ENCODE peak calls at places on chromosome 16, in six cellular contexts. J is astrocyte of the spinal cord, T is dorsolateral prefrontal cortex, R is colonic mucosa, X is MM.1S, H is tibial artery. Q is an unnamed sample.

GRCh38 chr16:20348365-20349185 is 3.9 kb downstream of the UMOD start:
- DNase-seq in J (no peak), T (no peak), R (peak), X (no peak), H (no peak), Q (no peak)

GRCh38 chr16:1845985-1846384 is 19.0 kb downstream of the FAHD1 start:
- DNase-seq in J (no peak), T (no peak), R (no peak), X (no peak), H (no peak), Q (no peak)

GRCh38 chr16:77843412-77843811 is 55.0 kb downstream of the VAT1L start:
- DNase-seq in J (no peak), T (no peak), R (no peak), X (no peak), H (no peak), Q (no peak)

GRCh38 chr16:2122429-2122828 is 13.3 kb downstream of the PKD1 start:
- DNase-seq in J (no peak), T (no peak), R (no peak), X (no peak), H (no peak), Q (no peak)

GRCh38 chr16:85822145-85822544 is 22.6 kb downstream of the COX4I1 start:
- DNase-seq in J (no peak), T (peak), R (no peak), X (no peak), H (no peak), Q (no peak)

GRCh38 chr16:21638573-21638975 is 13.8 kb downstream of the IGSF6 start:
- DNase-seq in J (peak), T (no peak), R (no peak), X (no peak), H (no peak), Q (no peak)

GRCh38 chr16:87822571-87822970 is 46.7 kb downstream of the SLC7A5 start:
- DNase-seq in J (no peak), T (no peak), R (no peak), X (no peak), H (no peak), Q (no peak)

GRCh38 chr16:71467810-71468209 is 5.8 kb upstream of the ZNF23 start:
- DNase-seq in J (peak), T (no peak), R (no peak), X (peak), H (no peak), Q (peak)

GRCh38 chr16:74605746-74606520 is 981 bp downstream of the GLG1 start:
- DNase-seq in J (no peak), T (no peak), R (no peak), X (no peak), H (peak), Q (no peak)

GRCh38 chr16:65070831-65071230 is 51.0 kb downstream of the CDH11 start:
- DNase-seq in J (peak), T (peak), R (peak), X (no peak), H (peak), Q (no peak)

GRCh38 chr16:15041260-15042011 is 14.4 kb downstream of the NTAN1 start:
- DNase-seq in J (peak), T (peak), R (peak), X (no peak), H (peak), Q (no peak)

GRCh38 chr16:67943619-67944503 is at the start of gene LCAT:
- DNase-seq in J (peak), T (peak), R (no peak), X (no peak), H (peak), Q (no peak)

GRCh38 chr16:20939599-20939998 is 39.0 kb downstream of the LYRM1 start:
- DNase-seq in J (no peak), T (no peak), R (no peak), X (no peak), H (no peak), Q (no peak)

GRCh38 chr16:12917653-12918052 is 16.3 kb downstream of the SHISA9 start:
- DNase-seq in J (peak), T (no peak), R (no peak), X (no peak), H (no peak), Q (no peak)

GRCh38 chr16:23424292-23424958 is 28.6 kb downstream of the COG7 start:
- DNase-seq in J (no peak), T (peak), R (peak), X (no peak), H (no peak), Q (no peak)

GRCh38 chr16:590165-590874 is 454 bp downstream of the RAB40C start:
- DNase-seq in J (peak), T (no peak), R (no peak), X (no peak), H (no peak), Q (no peak)

GRCh38 chr16:83785455-83785854 is 22.3 kb upstream of the HSBP1 start:
- DNase-seq in J (no peak), T (no peak), R (no peak), X (no peak), H (no peak), Q (no peak)

GRCh38 chr16:80174416-80174815 is 366.4 kb upstream of the DYNLRB2 start:
- DNase-seq in J (peak), T (no peak), R (no peak), X (no peak), H (no peak), Q (no peak)

GRCh38 chr16:46746821-46747776 is 1.0 kb downstream of the MYLK3 start:
- DNase-seq in J (no peak), T (no peak), R (no peak), X (no peak), H (peak), Q (no peak)

GRCh38 chr16:12425134-12425941 is 378.3 kb downstream of the CPPED1 start:
- DNase-seq in J (no peak), T (no peak), R (no peak), X (no peak), H (no peak), Q (no peak)

GRCh38 chr16:52863000-52863399 is 189.7 kb downstream of the CHD9NB start:
- DNase-seq in J (no peak), T (no peak), R (no peak), X (no peak), H (no peak), Q (no peak)

GRCh38 chr16:61834082-61834481 is 202.2 kb downstream of the CDH8 start:
- DNase-seq in J (no peak), T (no peak), R (no peak), X (no peak), H (no peak), Q (no peak)

GRCh38 chr16:56041556-56042140 is 149.6 kb upstream of the GNAO1 start:
- DNase-seq in J (no peak), T (no peak), R (no peak), X (no peak), H (no peak), Q (peak)

GRCh38 chr16:53913082-53913870 is 209.3 kb downstream of the FTO start:
- DNase-seq in J (peak), T (no peak), R (no peak), X (no peak), H (no peak), Q (no peak)

GRCh38 chr16:47715442-47716054 is 254.4 kb downstream of the PHKB start:
- DNase-seq in J (no peak), T (no peak), R (no peak), X (no peak), H (no peak), Q (no peak)

GRCh38 chr16:29876578-29877249 is 13.7 kb upstream of the CDIPT start:
- DNase-seq in J (no peak), T (no peak), R (no peak), X (no peak), H (no peak), Q (no peak)

GRCh38 chr16:11073407-11073806 is 129.0 kb downstream of the CLEC16A start:
- DNase-seq in J (no peak), T (no peak), R (no peak), X (no peak), H (no peak), Q (no peak)

GRCh38 chr16:81863630-81864352 is 84.7 kb downstream of the PLCG2 start:
- DNase-seq in J (no peak), T (no peak), R (no peak), X (peak), H (no peak), Q (peak)

GRCh38 chr16:11130978-11131665 is 124.9 kb downstream of the SOCS1 start:
- DNase-seq in J (no peak), T (no peak), R (no peak), X (no peak), H (peak), Q (no peak)

GRCh38 chr16:71746442-71747046 is 22.0 kb upstream of the PHLPP2 start:
- DNase-seq in J (peak), T (no peak), R (peak), X (peak), H (no peak), Q (peak)

GRCh38 chr16:27315333-27316037 is 1.7 kb downstream of the IL4R start:
- DNase-seq in J (peak), T (peak), R (peak), X (no peak), H (peak), Q (peak)

GRCh38 chr16:27313422-27314160 is at the start of gene IL4R:
- DNase-seq in J (peak), T (no peak), R (peak), X (peak), H (peak), Q (peak)

GRCh38 chr16:27314161-27314723 is 468 bp downstream of the IL4R start:
- DNase-seq in J (peak), T (peak), R (peak), X (no peak), H (peak), Q (peak)

GRCh38 chr16:27316038-27316680 is 2.4 kb downstream of the IL4R start:
- DNase-seq in J (no peak), T (peak), R (no peak), X (no peak), H (no peak), Q (no peak)

DNA sequence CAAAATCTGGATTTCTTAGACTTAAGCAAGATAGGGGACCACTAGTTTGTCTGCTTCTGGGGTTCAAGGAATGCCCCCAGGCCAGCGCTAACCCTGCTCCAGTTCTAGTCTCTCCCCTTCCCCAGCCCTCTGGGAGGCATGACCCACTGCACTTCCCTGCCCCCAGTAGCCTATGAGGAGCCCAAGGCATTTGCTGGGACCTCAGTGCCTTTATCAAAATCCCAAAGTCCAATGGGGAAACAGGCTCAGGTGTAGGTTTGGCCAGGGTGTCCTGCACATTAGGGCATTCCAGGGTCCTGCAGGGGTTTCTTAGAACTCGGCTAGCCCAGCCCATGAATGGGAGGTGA is 1.2 kb downstream of the IL4R start:
- DNase-seq in J (no peak), T (peak), R (no peak), X (no peak), H (peak), Q (no peak)
- H3K4me3 ChIP-seq in J (peak), T (peak), R (peak), X (no peak), H (peak), Q (peak)

DNA sequence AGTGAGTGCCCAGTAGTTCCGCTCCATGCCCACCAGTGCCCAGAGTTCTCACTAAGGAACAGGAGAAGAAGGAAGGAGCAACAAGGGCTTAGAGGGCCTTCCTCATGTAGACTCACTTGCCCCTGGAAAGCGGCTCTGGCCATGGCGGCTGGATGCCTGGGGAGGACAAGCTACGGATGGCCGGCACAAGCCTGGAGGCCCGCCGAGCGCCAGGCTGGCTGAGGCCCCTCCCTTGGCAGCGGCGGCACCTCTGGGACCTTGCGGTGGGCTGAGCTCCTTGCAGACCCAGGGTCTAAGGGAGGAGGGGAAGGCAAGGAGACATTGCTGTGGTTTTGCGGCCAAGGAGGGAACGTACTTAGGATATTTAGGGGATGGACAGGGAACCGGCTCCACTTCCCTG is 160.1 kb downstream of the SALL1 start:
- DNase-seq in J (no peak), T (no peak), R (no peak), X (no peak), H (no peak), Q (no peak)
- TF ChIP-seq CTCF in J (no peak), T (no peak), R (no peak), X (no peak), H (no peak), Q (no peak)

GRCh38 chr16:57484515-57485005 is 1.7 kb downstream of the DOK4 start:
- DNase-seq in J (no peak), T (peak), R (no peak), X (no peak), H (peak), Q (no peak)

GRCh38 chr16:57485091-57485915 is 990 bp downstream of the DOK4 start:
- DNase-seq in J (no peak), T (peak), R (peak), X (no peak), H (peak), Q (no peak)

GRCh38 chr16:57489229-57489628 is 2.9 kb upstream of the DOK4 start:
- DNase-seq in J (no peak), T (no peak), R (no peak), X (no peak), H (no peak), Q (no peak)

GRCh38 chr16:57485916-57486857 is at the start of gene DOK4:
- DNase-seq in J (peak), T (peak), R (peak), X (peak), H (peak), Q (peak)

DNA sequence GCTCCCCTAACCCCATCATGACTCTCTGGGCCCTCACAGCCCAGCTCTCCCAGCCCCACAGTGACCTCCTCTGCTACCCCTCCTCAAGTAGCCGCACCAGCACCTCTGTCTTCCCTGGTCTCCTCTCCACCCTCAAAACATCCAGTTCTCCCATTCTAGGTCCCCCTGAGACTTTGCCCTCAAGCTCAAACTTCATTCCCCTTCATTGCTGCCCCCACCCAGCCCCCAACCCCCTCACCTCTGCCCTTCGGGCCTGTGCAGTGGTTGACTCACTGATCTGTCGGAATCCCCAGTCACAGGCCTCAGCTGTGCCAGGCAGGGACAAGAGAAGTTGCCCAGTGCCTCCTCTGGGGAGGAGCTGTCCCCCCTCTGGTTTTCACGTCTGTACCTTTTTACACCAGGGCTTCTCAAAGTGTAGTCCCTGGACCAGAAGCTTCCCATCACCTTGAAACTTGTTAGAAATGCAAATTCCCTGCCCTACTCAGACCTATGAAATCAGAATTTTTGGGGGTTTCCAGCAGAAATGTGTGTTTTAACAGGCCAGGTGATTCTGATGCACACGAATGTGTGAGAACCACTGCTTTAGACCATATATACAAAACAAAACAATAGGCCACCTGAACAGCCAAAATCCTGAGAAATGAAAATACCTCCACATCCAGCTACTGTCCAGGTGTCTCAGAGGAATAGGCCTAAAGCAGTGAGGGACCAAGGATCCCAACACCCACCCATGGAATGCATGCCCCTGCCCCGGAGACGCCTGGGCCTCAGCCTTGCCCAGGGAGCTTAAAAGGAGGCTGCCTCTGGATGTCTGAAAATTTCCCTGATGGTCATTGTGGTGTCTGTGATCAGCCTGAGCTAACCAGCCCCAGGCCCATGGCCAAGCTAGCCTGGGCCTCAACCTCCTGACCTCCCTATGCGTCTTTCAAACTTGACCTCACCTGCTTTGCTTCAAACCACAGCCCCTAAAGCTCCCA is 853 bp upstream of the DOK4 start:
- DNase-seq in J (no peak), T (peak), R (no peak), X (no peak), H (peak), Q (peak)
- H3K4me3 ChIP-seq in J (peak), T (no peak), R (peak), X (peak), H (peak), Q (peak)

DNA sequence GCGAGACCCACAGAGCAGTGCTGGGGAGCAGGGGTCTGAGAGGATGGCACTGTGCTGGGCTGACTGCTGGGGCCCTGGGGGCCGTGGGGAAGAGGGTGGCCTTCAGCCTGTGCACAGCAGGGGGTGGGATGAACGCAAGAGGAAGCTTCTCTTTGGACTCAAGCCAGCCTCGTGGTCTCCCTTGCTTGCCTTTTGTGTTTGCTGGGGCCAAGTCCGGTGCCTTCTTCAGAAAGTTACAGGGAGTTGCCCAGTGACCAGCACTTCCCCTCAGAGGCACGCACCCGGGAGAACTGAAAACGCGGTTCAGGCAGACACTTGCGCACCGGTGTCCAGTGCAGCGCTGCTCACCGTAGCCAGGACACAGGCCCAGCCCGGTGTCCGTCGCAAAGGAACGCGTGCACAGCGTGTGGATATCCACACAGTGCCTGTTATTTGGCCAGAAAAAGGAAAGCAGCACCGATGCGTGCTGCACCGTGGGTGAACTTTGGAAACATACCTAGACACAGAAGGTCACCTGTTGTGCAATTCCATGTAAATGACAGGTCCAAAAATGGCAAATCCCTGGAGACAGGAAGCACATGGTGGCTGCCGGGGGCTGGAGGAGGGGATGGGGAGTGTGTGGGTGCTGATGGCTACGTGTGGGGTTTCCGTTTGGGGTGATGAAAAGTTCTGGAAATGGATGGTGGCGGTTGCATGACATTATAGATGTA is 29.5 kb upstream of the NUDT16L1 start:
- DNase-seq in J (peak), T (no peak), R (peak), X (no peak), H (peak), Q (no peak)
- TF ChIP-seq CTCF in J (no peak), T (no peak), R (no peak), X (no peak), H (no peak), Q (no peak)

GRCh38 chr16:49652441-49653175 is 203.3 kb downstream of the ZNF423 start:
- DNase-seq in J (peak), T (no peak), R (peak), X (no peak), H (peak), Q (no peak)

GRCh38 chr16:49651226-49651625 is 204.7 kb downstream of the ZNF423 start:
- DNase-seq in J (no peak), T (no peak), R (no peak), X (no peak), H (no peak), Q (no peak)

GRCh38 chr16:49650603-49651002 is 205.3 kb downstream of the ZNF423 start:
- DNase-seq in J (no peak), T (no peak), R (no peak), X (no peak), H (no peak), Q (no peak)

GRCh38 chr16:49653577-49653976 is 202.3 kb downstream of the ZNF423 start:
- DNase-seq in J (no peak), T (no peak), R (no peak), X (no peak), H (no peak), Q (no peak)

GRCh38 chr16:49651980-49652379 is 203.9 kb downstream of the ZNF423 start:
- DNase-seq in J (no peak), T (no peak), R (no peak), X (no peak), H (no peak), Q (no peak)
- H3K4me3 ChIP-seq in J (no peak), T (no peak), R (no peak), X (no peak), H (peak), Q (no peak)

DNA sequence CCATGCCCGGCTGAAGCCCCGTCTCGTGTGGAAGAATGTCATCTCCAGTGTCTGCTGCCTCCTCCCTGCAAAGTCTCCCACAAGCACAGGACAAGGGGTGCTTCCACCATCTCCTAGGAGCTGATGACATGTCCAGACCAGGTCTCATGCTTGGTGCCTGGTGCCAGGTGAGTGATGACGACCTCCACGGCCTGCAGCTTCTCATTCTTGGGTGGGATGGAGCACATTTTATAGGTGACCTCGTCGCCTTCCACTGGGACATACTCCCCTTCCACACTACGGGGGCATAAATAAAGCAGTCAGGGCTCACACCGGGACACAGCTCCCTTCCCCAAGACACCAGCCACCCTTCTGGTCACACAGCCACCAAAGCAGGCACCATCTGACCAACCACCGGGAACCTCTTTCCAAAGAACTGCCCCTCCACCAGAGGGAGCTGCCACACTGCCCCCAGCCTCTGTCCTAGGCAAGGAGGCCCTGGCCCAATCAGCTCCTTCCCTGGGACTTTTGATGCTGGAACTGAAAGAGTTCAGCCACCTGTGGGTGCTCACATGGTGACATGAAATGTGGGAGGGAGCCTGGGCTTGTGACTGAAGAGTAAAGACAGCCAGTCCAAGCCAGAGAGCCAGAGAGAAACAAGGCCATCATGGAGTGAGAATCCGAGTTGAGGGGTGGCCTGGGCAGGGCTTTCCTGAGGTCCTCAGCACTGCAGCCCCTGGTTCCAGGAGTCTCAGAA is 13.6 kb downstream of the CARHSP1 start:
- DNase-seq in J (no peak), T (peak), R (peak), X (peak), H (no peak), Q (no peak)
- TF ChIP-seq CTCF in J (peak), T (no peak), R (no peak), X (peak), H (no peak), Q (no peak)

GRCh38 chr16:3434373-3434772 is 8.9 kb downstream of the ZNF597 start:
- DNase-seq in J (no peak), T (no peak), R (no peak), X (peak), H (no peak), Q (peak)
- H3K4me3 ChIP-seq in J (no peak), T (no peak), R (no peak), X (no peak), H (no peak), Q (no peak)

GRCh38 chr16:89443727-89444084 is 46.7 kb downstream of the ANKRD11 start:
- DNase-seq in J (no peak), T (no peak), R (peak), X (no peak), H (no peak), Q (no peak)
- TF ChIP-seq CTCF in J (no peak), T (no peak), R (no peak), X (no peak), H (no peak), Q (no peak)